ENCODE peak calls at places on chromosome 18, in nine cellular contexts. G is A549; S is nephron progenitor cell; U is heart left ventricle; H is bronchial epithelial cell; T is CD4-positive, alpha-beta T cell; E is AG10803; M is glutamatergic neuron; N is AG04450. R is an unnamed sample.

GRCh38 chr18:50816767-50817166 is 3.0 kb downstream of the MRO start:
- DNase-seq in G (no peak), S (peak), U (no peak), H (no peak), T (no peak), E (no peak), M (no peak), N (no peak), R (no peak)

GRCh38 chr18:60259052-60259681 is 113.4 kb downstream of the MC4R start:
- DNase-seq in G (no peak), S (no peak), U (no peak), H (peak), T (no peak), E (no peak), M (no peak), N (no peak), R (no peak)

GRCh38 chr18:24878289-24878688 is 417.9 kb downstream of the HRH4 start:
- DNase-seq in G (no peak), S (no peak), U (no peak), H (peak), T (no peak), E (peak), M (no peak), N (no peak), R (no peak)

GRCh38 chr18:21894619-21895367 is 154.2 kb downstream of the MIB1 start:
- DNase-seq in G (no peak), S (no peak), U (no peak), H (peak), T (no peak), E (peak), M (no peak), N (no peak), R (no peak)

GRCh38 chr18:11752116-11752911 is 63.2 kb downstream of the GNAL start:
- DNase-seq in G (peak), S (peak), U (no peak), H (peak), T (no peak), E (peak), M (peak), N (no peak), R (no peak)

GRCh38 chr18:21664069-21664468 is 40.5 kb downstream of the ABHD3 start:
- DNase-seq in G (peak), S (no peak), U (no peak), H (no peak), T (no peak), E (no peak), M (no peak), N (no peak), R (no peak)

GRCh38 chr18:22311301-22311700 is 106.4 kb downstream of the CTAGE1 start:
- DNase-seq in G (no peak), S (no peak), U (no peak), H (peak), T (no peak), E (peak), M (no peak), N (peak), R (no peak)

GRCh38 chr18:21064347-21064746 is 47.3 kb downstream of the ROCK1 start:
- DNase-seq in G (no peak), S (no peak), U (no peak), H (no peak), T (no peak), E (peak), M (no peak), N (no peak), R (no peak)

GRCh38 chr18:9866627-9867453 is 18.9 kb upstream of the TXNDC2 start:
- DNase-seq in G (no peak), S (no peak), U (no peak), H (peak), T (no peak), E (no peak), M (no peak), N (no peak), R (no peak)

GRCh38 chr18:80147037-80147417 is 38.0 kb downstream of the ADNP2 start:
- DNase-seq in G (no peak), S (no peak), U (no peak), H (no peak), T (no peak), E (no peak), M (no peak), N (no peak), R (no peak)

DNA sequence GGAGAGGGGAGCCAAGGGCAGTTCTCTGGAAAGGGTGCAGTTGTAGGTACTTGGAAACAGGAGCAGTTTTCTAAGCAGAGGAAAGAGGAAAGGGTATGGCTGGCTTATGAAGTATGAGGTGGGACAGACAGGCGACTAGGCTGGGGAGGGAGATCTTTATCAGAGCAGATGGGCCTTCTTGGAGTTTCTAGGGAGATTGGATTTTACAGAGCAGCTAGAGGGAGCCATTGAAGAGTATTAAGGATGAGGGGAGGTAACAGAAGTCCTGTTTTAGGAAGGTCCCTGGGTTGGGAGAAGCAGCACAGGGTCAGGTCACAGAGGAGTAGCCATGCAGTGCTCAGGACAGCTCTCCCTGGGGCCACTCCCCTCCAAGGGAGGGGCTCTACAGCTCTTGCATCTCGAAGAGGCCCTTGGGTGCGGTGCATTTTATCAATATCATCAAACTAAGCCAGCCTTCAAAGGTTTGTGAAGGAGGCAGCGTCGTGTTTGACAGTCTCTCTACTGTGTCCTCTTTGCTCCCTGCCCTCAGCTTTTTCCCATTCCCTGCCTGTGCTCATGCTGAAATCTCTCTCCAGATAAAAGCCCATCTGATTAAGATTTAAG is 154.3 kb downstream of the SETBP1 start:
- DNase-seq in G (no peak), S (no peak), U (no peak), H (no peak), T (no peak), E (no peak), M (no peak), N (no peak), R (no peak)
- TF ChIP-seq CTCF in G (no peak), S (no peak), U (no peak), H (no peak), T (no peak), E (no peak), M (no peak), N (no peak), R (peak)

DNA sequence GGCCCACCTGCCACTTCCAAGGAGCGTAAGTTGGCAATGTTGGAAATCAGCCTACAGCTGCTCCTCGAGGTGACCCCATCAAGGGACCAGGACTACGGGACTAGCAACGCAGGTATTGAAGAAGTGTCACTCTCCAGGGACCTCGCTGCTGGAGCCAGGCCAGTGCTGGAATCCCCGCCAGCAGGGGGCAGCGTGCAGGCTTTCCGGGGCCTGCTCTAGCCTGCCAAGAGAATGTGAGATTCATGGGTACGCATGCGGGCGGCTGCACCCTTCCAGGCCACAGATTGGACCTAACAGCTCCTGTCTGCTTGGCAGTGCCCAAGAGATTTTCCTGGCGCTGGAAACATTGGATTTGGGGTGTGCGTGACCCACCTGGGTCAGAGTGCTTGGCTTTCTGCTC is 182.8 kb upstream of the RAB12 start:
- DNase-seq in G (no peak), S (peak), U (no peak), H (no peak), T (no peak), E (no peak), M (peak), N (no peak), R (no peak)
- TF ChIP-seq CTCF in G (peak), S (peak), U (no peak), H (peak), T (no peak), E (no peak), M (peak), N (peak), R (no peak)

GRCh38 chr18:54223568-54224241 is 764 bp downstream of the MBD2 start:
- DNase-seq in G (no peak), S (peak), U (no peak), H (peak), T (peak), E (peak), M (peak), N (peak), R (no peak)

GRCh38 chr18:54222922-54223567 is 1.4 kb downstream of the MBD2 start:
- DNase-seq in G (no peak), S (no peak), U (no peak), H (no peak), T (peak), E (no peak), M (no peak), N (no peak), R (no peak)

GRCh38 chr18:54228364-54228763 is 3.9 kb upstream of the MBD2 start:
- DNase-seq in G (no peak), S (no peak), U (no peak), H (no peak), T (no peak), E (no peak), M (no peak), N (no peak), R (no peak)

GRCh38 chr18:54220406-54220805 is 4.1 kb downstream of the MBD2 start:
- DNase-seq in G (no peak), S (no peak), U (no peak), H (no peak), T (no peak), E (no peak), M (no peak), N (no peak), R (no peak)

DNA sequence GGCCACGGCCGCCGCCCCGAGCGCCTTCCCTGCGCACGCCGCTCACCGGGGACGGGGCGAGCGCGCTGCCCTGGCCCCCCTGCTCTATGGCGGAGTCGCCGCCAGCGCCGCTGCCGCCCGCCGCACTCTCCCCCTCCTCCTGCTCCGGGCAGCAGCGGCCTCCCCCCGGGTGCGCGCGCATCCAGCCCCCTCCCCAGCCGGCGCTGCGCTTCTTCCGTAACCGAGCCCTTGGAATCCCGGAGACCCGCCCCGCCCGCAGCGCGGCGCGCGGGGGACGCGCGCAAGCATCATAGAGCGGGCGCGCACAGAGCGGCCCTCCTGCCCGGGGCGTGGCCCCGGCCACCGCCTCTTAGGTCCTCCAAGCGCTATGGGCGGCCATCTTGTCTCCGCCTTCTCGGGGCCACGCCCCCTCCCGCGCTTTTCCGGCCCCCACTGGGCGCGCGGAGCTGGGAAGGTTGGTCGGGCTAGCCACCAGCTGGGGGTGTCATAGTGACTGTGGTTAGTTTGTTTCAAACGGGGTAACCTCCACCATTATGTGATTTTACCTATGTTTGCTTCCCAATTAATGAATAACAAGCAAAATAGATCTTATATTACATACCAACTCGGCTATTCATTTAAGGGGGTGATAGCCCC is at the start of gene MBD2:
- DNase-seq in G (peak), S (peak), U (peak), H (peak), T (peak), E (peak), M (peak), N (peak), R (peak)
- TF ChIP-seq CTCF in G (no peak), S (no peak), U (no peak), H (no peak), T (no peak), E (peak), M (no peak), N (peak), R (peak)

GRCh38 chr18:58140366-58141325 is 96.6 kb downstream of the NEDD4L start:
- DNase-seq in G (no peak), S (no peak), U (no peak), H (no peak), T (no peak), E (no peak), M (no peak), N (no peak), R (no peak)
- TF ChIP-seq CTCF in G (no peak), S (no peak), U (no peak), H (no peak), T (no peak), E (no peak), M (no peak), N (no peak), R (no peak)